ENCODE peak calls at places on chromosomes 12 and 14, in five cellular contexts. One of them, this sample, is unnamed.

GRCh38 chr14:69574266-69574953 is at the start of gene CCDC177:
- DNase-seq in GM12878: no peak
- DNase-seq in K562: peak
- DNase-seq in HepG2: peak
- DNase-seq in A549: peak
- DNase-seq in this sample: peak

GRCh38 chr12:65277994-65278575 is 398 bp upstream of the MSRB3 start:
- DNase-seq in A549: no peak
- DNase-seq in K562: no peak
- DNase-seq in GM12878: no peak
- DNase-seq in HepG2: no peak
- DNase-seq in this sample: no peak

GRCh38 chr12:106976013-106976658 is 10.8 kb downstream of the MTERF2 start:
- DNase-seq in GM12878: no peak
- DNase-seq in K562: no peak
- DNase-seq in A549: no peak
- DNase-seq in HepG2: peak
- DNase-seq in this sample: peak

GRCh38 chr14:77485901-77486678 is 12.5 kb downstream of the ISM2 start:
- DNase-seq in GM12878: no peak
- DNase-seq in HepG2: no peak
- DNase-seq in A549: peak
- DNase-seq in K562: no peak
- DNase-seq in this sample: peak

GRCh38 chr12:5083955-5084849 is 40.5 kb downstream of the KCNA5 start:
- DNase-seq in K562: peak
- DNase-seq in HepG2: peak
- DNase-seq in GM12878: peak
- DNase-seq in A549: peak
- DNase-seq in this sample: peak

GRCh38 chr12:72523754-72524153 is 251.6 kb downstream of the TRHDE start:
- DNase-seq in K562: no peak
- DNase-seq in GM12878: no peak
- DNase-seq in A549: no peak
- DNase-seq in HepG2: no peak
- DNase-seq in this sample: no peak

GRCh38 chr14:30848449-30849240 is 25.7 kb upstream of the COCH start:
- DNase-seq in HepG2: peak
- DNase-seq in GM12878: no peak
- DNase-seq in A549: no peak
- DNase-seq in K562: no peak
- DNase-seq in this sample: no peak

GRCh38 chr12:49279706-49280159 is 14.9 kb downstream of the TUBA1C start:
- DNase-seq in K562: no peak
- DNase-seq in HepG2: peak
- DNase-seq in GM12878: no peak
- DNase-seq in A549: no peak
- DNase-seq in this sample: no peak

GRCh38 chr12:57452937-57453509 is 2.1 kb upstream of the INHBE start:
- DNase-seq in HepG2: peak
- DNase-seq in K562: peak
- DNase-seq in GM12878: no peak
- DNase-seq in A549: peak
- DNase-seq in this sample: peak

GRCh38 chr14:102915292-102916110 is 7.0 kb upstream of the AMN start:
- DNase-seq in GM12878: no peak
- DNase-seq in HepG2: no peak
- DNase-seq in K562: no peak
- DNase-seq in A549: no peak
- DNase-seq in this sample: no peak

GRCh38 chr12:76083761-76084276 is 666 bp downstream of the NAP1L1 start:
- DNase-seq in GM12878: no peak
- DNase-seq in K562: peak
- DNase-seq in HepG2: peak
- DNase-seq in A549: peak
- DNase-seq in this sample: peak

GRCh38 chr12:28563926-28564325 is 373.7 kb downstream of the CCDC91 start:
- DNase-seq in A549: no peak
- DNase-seq in K562: no peak
- DNase-seq in GM12878: no peak
- DNase-seq in HepG2: no peak
- DNase-seq in this sample: peak

GRCh38 chr14:91961297-91962220 is 14.1 kb upstream of the FBLN5 start:
- DNase-seq in A549: no peak
- DNase-seq in GM12878: no peak
- DNase-seq in HepG2: no peak
- DNase-seq in K562: no peak
- DNase-seq in this sample: no peak
- TF ChIP-seq POLR2A in A549: no peak
- TF ChIP-seq POLR2A in GM12878: no peak
- TF ChIP-seq POLR2A in HepG2: no peak
- TF ChIP-seq POLR2A in K562: no peak
- TF ChIP-seq POLR2A in this sample: no peak

GRCh38 chr14:100901391-100902183 is 1.9 kb downstream of the RTL1 start:
- DNase-seq in K562: no peak
- DNase-seq in HepG2: no peak
- DNase-seq in A549: no peak
- DNase-seq in GM12878: no peak
- DNase-seq in this sample: no peak

GRCh38 chr14:100902295-100902694 is 1.2 kb downstream of the RTL1 start:
- DNase-seq in K562: peak
- DNase-seq in GM12878: no peak
- DNase-seq in A549: peak
- DNase-seq in HepG2: peak
- DNase-seq in this sample: no peak

GRCh38 chr14:100899841-100900771 is 3.4 kb downstream of the RTL1 start:
- DNase-seq in K562: peak
- DNase-seq in GM12878: no peak
- DNase-seq in A549: no peak
- DNase-seq in HepG2: peak
- DNase-seq in this sample: no peak

GRCh38 chr14:100898935-100899840 is 4.3 kb downstream of the RTL1 start:
- DNase-seq in K562: no peak
- DNase-seq in A549: no peak
- DNase-seq in GM12878: no peak
- DNase-seq in HepG2: no peak
- DNase-seq in this sample: no peak

DNA sequence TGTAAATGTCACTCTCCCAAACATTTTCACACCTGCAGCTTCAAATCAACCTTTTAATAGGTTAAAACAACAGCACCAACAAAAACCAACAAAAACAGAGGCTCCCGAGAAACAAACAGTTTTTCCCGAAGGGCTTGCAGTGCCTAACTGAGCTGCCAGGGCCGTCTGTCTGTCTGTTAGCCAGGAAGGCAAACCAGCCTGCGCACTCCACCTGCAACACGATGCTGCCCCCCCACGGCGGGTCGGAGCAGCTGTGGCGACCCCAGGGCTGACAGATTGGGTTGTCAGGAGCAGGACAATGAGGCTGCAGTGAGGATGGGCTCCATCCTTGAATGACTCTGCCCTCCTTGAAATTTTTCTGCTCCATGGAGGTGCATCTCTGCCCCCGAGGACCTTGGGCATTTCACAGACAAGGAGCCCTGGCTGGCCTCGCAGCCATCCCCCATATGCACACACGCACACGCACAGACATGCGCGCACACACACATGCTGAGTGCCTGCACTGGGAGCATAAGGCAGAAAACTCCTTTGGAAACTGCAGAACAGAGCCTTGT is 2.6 kb downstream of the RTL1 start:
- DNase-seq in GM12878: no peak
- DNase-seq in K562: peak
- DNase-seq in A549: peak
- DNase-seq in HepG2: peak
- DNase-seq in this sample: no peak
- TF ChIP-seq BHLHE40 in GM12878: no peak
- TF ChIP-seq BHLHE40 in K562: no peak
- TF ChIP-seq BHLHE40 in A549: no peak
- TF ChIP-seq BHLHE40 in HepG2: no peak
- TF ChIP-seq BHLHE40 in this sample: no peak

DNA sequence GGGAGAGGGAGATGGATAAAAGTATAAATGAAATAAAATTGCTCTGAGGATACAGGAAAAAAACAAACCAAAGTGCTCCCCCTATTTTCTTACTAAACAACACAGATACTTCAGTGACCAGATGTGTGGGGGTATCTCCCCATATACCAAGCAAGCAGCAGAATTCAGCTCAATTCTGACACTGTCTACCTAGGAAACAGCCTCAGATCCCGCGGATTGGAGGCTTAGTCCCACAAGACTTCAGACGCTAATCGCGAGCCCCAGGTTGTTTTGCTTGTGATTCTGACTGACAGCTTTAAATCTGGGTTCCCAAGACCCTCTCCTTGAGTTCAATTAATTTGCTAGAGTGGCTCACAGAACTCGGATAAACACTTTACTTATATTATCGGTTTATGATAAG is 17.3 kb downstream of the NFKBIA start:
- DNase-seq in K562: no peak
- DNase-seq in A549: no peak
- DNase-seq in GM12878: no peak
- DNase-seq in HepG2: no peak
- DNase-seq in this sample: no peak
- TF ChIP-seq CEBPB in K562: no peak
- TF ChIP-seq CEBPB in A549: no peak
- TF ChIP-seq CEBPB in GM12878: no peak
- TF ChIP-seq CEBPB in HepG2: no peak
- TF ChIP-seq CEBPB in this sample: no peak

GRCh38 chr12:109995703-109996482 is at the start of gene GIT2:
- DNase-seq in A549: peak
- DNase-seq in HepG2: peak
- DNase-seq in GM12878: peak
- DNase-seq in K562: peak
- DNase-seq in this sample: peak
- TF ChIP-seq POLR2A in A549: peak
- TF ChIP-seq POLR2A in HepG2: peak
- TF ChIP-seq POLR2A in GM12878: peak
- TF ChIP-seq POLR2A in K562: peak
- TF ChIP-seq POLR2A in this sample: no peak

DNA sequence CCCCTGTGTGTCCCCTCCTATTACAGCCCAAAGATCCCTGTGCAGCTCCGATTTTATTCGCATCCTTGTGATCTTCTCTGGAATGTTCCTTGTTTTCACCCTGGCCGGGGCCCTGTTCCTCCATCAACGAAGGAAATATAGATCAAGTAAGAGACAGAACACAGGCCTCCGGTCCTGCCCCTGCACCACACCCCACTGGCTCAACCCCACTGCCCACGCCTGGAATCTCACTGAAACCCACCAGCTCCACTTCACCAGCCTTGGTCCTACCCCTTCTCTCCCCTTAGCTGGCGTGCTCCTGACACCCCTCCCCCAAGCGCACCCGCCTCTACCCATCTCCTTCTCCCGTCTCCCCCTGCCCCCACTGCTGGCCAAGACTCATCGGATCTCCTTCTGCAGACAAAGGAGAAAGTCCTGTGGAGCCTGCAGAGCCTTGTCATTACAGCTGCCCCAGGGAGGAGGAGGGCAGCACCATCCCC is 934 bp upstream of the TAPBPL start:
- DNase-seq in HepG2: no peak
- DNase-seq in K562: no peak
- DNase-seq in GM12878: no peak
- DNase-seq in A549: no peak
- DNase-seq in this sample: no peak
- TF ChIP-seq BHLHE40 in HepG2: no peak
- TF ChIP-seq BHLHE40 in K562: no peak
- TF ChIP-seq BHLHE40 in GM12878: no peak
- TF ChIP-seq BHLHE40 in A549: no peak
- TF ChIP-seq BHLHE40 in this sample: no peak

GRCh38 chr14:98183556-98183955 is 1088.4 kb downstream of the BCL11B start:
- DNase-seq in A549: no peak
- DNase-seq in HepG2: no peak
- DNase-seq in K562: no peak
- DNase-seq in GM12878: no peak
- DNase-seq in this sample: no peak
- TF ChIP-seq CEBPB in A549: no peak
- TF ChIP-seq CEBPB in HepG2: no peak
- TF ChIP-seq CEBPB in K562: no peak
- TF ChIP-seq CEBPB in GM12878: no peak
- TF ChIP-seq CEBPB in this sample: no peak

GRCh38 chr14:54207991-54208520 is 188.8 kb upstream of the CDKN3 start:
- DNase-seq in K562: no peak
- DNase-seq in A549: no peak
- DNase-seq in HepG2: no peak
- DNase-seq in GM12878: no peak
- DNase-seq in this sample: no peak
- TF ChIP-seq POLR2A in K562: no peak
- TF ChIP-seq POLR2A in A549: no peak
- TF ChIP-seq POLR2A in HepG2: no peak
- TF ChIP-seq POLR2A in GM12878: no peak
- TF ChIP-seq POLR2A in this sample: no peak

GRCh38 chr12:69497308-69498026 is 27.3 kb downstream of the FRS2 start:
- DNase-seq in K562: no peak
- DNase-seq in A549: no peak
- DNase-seq in HepG2: no peak
- DNase-seq in GM12878: peak
- DNase-seq in this sample: peak
- TF ChIP-seq BHLHE40 in K562: no peak
- TF ChIP-seq BHLHE40 in A549: no peak
- TF ChIP-seq BHLHE40 in HepG2: no peak
- TF ChIP-seq BHLHE40 in GM12878: no peak
- TF ChIP-seq BHLHE40 in this sample: no peak

DNA sequence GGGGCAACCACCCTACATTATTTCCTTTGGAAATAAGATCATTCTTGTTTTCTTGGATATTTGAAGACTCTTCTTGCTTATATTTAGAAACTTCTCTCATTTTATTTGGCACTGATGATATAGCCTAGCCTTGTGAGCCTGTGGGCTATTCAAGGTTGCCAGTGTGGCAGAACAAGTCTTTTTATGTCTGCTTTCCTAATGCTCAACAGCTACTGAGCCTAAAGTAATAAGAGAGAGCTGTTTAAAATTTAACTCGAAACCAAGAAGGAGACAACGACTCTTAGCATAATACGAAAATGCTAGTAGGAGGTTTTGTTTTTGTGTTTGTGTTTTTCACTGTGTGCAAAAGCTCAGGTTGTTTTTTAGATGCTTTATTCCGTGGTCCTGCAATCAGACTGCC is 104.0 kb upstream of the CPM start:
- DNase-seq in K562: no peak
- DNase-seq in HepG2: no peak
- DNase-seq in A549: no peak
- DNase-seq in GM12878: no peak
- DNase-seq in this sample: no peak
- TF ChIP-seq CEBPB in K562: no peak
- TF ChIP-seq CEBPB in HepG2: no peak
- TF ChIP-seq CEBPB in A549: no peak
- TF ChIP-seq CEBPB in GM12878: no peak
- TF ChIP-seq CEBPB in this sample: no peak